ENCODE peak calls at places on chromosomes 6 and 20, in seven cellular contexts. P, K, L, X, Y, Z and G are unnamed samples.

GRCh38 chr20:25065625-25066338 is 7.8 kb upstream of the ACSS1 start:
- DNase-seq in P (peak), K (peak), L (peak), X (peak), Y (peak), Z (peak), G (peak)

GRCh38 chr20:36720510-36720909 is 25.4 kb downstream of the NDRG3 start:
- DNase-seq in P (peak), K (no peak), L (no peak), X (no peak), Y (no peak), Z (no peak), G (no peak)

GRCh38 chr6:134870677-134871498 is 79.0 kb downstream of the ALDH8A1 start:
- DNase-seq in P (peak), K (no peak), L (no peak), X (no peak), Y (no peak), Z (no peak), G (no peak)

GRCh38 chr6:3226422-3227362 is 761 bp downstream of the TUBB2B start:
- DNase-seq in P (no peak), K (no peak), L (no peak), X (no peak), Y (peak), Z (peak), G (peak)

GRCh38 chr6:150492941-150493340 is 106.7 kb upstream of the PLEKHG1 start:
- DNase-seq in P (no peak), K (no peak), L (no peak), X (peak), Y (no peak), Z (no peak), G (no peak)

GRCh38 chr6:153625089-153625488 is 414.0 kb upstream of the OPRM1 start:
- DNase-seq in P (no peak), K (no peak), L (no peak), X (peak), Y (no peak), Z (no peak), G (no peak)

GRCh38 chr6:159434410-159434809 is 258.6 kb downstream of the SOD2 start:
- DNase-seq in P (no peak), K (no peak), L (no peak), X (no peak), Y (no peak), Z (no peak), G (no peak)

GRCh38 chr20:36493801-36494114 is 47.6 kb upstream of the MYL9 start:
- DNase-seq in P (peak), K (no peak), L (no peak), X (peak), Y (no peak), Z (peak), G (no peak)

GRCh38 chr20:11000416-11000815 is 326.6 kb upstream of the JAG1 start:
- DNase-seq in P (no peak), K (no peak), L (no peak), X (no peak), Y (no peak), Z (no peak), G (no peak)

GRCh38 chr20:36405255-36405654 is 99.1 kb downstream of the DLGAP4 start:
- DNase-seq in P (peak), K (no peak), L (no peak), X (peak), Y (no peak), Z (no peak), G (no peak)

GRCh38 chr6:117265425-117266266 is at the start of gene VGLL2:
- DNase-seq in P (peak), K (no peak), L (no peak), X (no peak), Y (peak), Z (peak), G (no peak)

GRCh38 chr6:25012657-25013056 is 76.9 kb upstream of the RIPOR2 start:
- DNase-seq in P (peak), K (no peak), L (peak), X (peak), Y (no peak), Z (no peak), G (no peak)

GRCh38 chr6:42523158-42523814 is 40.5 kb upstream of the UBR2 start:
- DNase-seq in P (peak), K (no peak), L (no peak), X (peak), Y (no peak), Z (no peak), G (no peak)